ENCODE peak calls at places on chromosome 5, in four cellular contexts. T is transverse colon, D is PC-3, Y is aorta. C is an unnamed sample. For H3K4me1, the result is how much of the 10 kb centered on the place peaks cover.

GRCh38 chr5:74148321-74148720 is 492.2 kb downstream of the ENC1 start:
- DNase-seq in D (no peak), Y (no peak), T (no peak), C (no peak)

GRCh38 chr5:157444224-157444623 is 15.8 kb upstream of the NIPAL4 start:
- DNase-seq in Y (no peak), D (no peak), T (no peak), C (no peak)

GRCh38 chr5:133967715-133968056 is 739 bp downstream of the C5orf15 start:
- DNase-seq in Y (no peak), D (no peak), T (peak), C (no peak)

GRCh38 chr5:76099286-76099702 is 16.1 kb downstream of the SV2C start:
- DNase-seq in T (no peak), Y (no peak), D (no peak), C (no peak)

GRCh38 chr5:124285733-124286132 is 460.7 kb downstream of the ZNF608 start:
- DNase-seq in T (no peak), D (no peak), Y (no peak), C (no peak)

GRCh38 chr5:147017191-147017590 is 138.6 kb upstream of the PPP2R2B start:
- DNase-seq in T (no peak), Y (no peak), D (no peak), C (no peak)

GRCh38 chr5:60586307-60586901 is 113.6 kb downstream of the DEPDC1B start:
- DNase-seq in D (peak), Y (no peak), T (no peak), C (no peak)

GRCh38 chr5:150500905-150501304 is 7.0 kb upstream of the NDST1 start:
- DNase-seq in D (no peak), T (no peak), Y (no peak), C (no peak)

GRCh38 chr5:73912755-73913365 is 286.9 kb downstream of the ARHGEF28 start:
- DNase-seq in T (no peak), D (no peak), Y (no peak), C (no peak)

GRCh38 chr5:135703026-135703550 is 124.3 kb upstream of the CXCL14 start:
- DNase-seq in T (no peak), Y (no peak), D (no peak), C (no peak)

GRCh38 chr5:69271376-69271775 is 36.7 kb downstream of the CDK7 start:
- DNase-seq in D (peak), T (peak), Y (no peak), C (peak)

GRCh38 chr5:82855000-82855399 is 222.2 kb downstream of the TMEM167A start:
- DNase-seq in D (no peak), T (no peak), Y (no peak), C (no peak)
- H3K4me1 ChIP-seq in D (under half), T (under half), Y (under half), C (under half)

DNA sequence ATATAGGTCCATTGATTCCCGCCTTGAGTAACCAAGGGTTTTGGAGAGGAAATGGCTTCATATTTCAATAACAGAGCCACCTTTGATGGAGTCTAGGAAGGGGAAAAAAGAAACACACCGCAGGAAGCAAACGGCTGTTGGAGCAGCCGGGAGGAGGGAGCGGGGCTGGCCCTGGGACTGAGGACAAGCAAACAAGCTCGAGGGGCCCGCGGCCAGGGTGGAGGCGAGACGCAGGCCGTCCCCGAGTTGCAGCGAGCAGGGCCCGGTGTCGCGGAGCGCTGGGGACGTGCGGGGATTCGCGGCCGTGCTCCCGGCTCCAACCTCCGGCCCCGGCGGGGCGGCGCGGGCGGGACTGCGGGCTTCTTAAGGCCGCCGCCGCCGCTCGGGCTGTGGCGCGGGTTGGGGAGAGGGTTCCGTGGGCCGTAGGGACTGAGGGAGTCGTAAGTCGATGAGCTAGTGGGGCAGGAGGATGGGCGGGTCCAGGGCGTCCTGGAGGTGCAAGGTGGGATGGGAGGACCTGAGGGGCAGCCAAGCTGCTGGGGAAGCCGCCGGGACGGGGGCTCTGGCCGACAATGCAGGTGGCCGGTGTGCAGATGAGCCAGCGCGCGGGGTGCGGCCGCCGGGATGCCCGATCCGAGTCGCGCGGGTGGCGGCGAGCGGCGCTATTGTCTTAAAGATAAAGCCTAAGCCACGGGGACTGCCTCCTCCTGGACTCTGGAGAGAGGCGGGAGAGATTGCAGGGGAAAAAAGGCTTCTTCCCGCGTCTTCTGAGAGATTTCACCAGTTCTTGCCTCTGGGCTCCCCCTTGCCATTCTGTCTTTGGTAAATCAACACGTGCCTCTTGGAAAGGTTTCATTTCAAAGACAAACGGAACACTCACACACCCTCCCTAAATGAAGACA is 1.5 kb upstream of the HAPLN1 start:
- DNase-seq in D (peak), T (peak), Y (peak), C (peak)
- H3K4me3 ChIP-seq in D (peak), T (peak), Y (peak), C (peak)

GRCh38 chr5:174947548-174947947 is 223.2 kb downstream of the MSX2 start:
- DNase-seq in Y (no peak), D (no peak), T (no peak), C (no peak)
- H3K4me1 ChIP-seq in Y (under half), D (under half), T (under half), C (under half)

GRCh38 chr5:54761213-54761701 is 224.1 kb downstream of the ESM1 start:
- DNase-seq in Y (no peak), T (no peak), D (no peak), C (no peak)
- H3K4me3 ChIP-seq in Y (no peak), T (no peak), D (no peak), C (no peak)

GRCh38 chr5:102893942-102894341 is 138.8 kb downstream of the PAM start:
- DNase-seq in Y (no peak), D (no peak), T (no peak), C (no peak)

GRCh38 chr5:102895976-102896375 is 140.9 kb downstream of the PAM start:
- DNase-seq in T (no peak), D (no peak), Y (no peak), C (no peak)

GRCh38 chr5:102890133-102890532 is 135.0 kb downstream of the PAM start:
- DNase-seq in T (no peak), Y (no peak), D (no peak), C (no peak)

GRCh38 chr5:102891175-102891574 is 136.1 kb downstream of the PAM start:
- DNase-seq in D (no peak), Y (no peak), T (no peak), C (no peak)

GRCh38 chr5:102895223-102895622 is 140.1 kb downstream of the PAM start:
- DNase-seq in Y (no peak), D (no peak), T (no peak), C (no peak)
- H3K4me1 ChIP-seq in Y (under half), D (under half), T (under half), C (under half)

DNA sequence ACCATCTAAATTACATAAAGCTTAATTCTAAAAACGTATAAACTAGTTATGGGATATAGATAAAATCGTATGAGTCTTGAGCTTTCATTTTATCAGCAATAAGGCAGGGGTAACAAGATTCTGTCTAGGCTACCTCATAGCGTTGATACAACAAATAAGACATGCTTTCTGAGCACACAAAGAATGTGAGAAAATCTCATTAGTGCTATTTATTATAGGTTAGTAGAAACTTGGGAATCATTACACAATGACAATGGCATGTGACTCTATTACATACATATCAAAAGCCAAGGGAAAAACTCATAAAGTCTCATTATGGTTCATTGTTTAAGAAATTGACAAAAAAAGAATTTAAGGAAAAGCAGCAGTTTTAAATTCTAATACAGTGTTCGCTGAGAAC is 448.6 kb downstream of the PLK2 start:
- DNase-seq in Y (no peak), T (no peak), D (no peak), C (no peak)
- H3K4me3 ChIP-seq in Y (no peak), T (no peak), D (no peak), C (no peak)

DNA sequence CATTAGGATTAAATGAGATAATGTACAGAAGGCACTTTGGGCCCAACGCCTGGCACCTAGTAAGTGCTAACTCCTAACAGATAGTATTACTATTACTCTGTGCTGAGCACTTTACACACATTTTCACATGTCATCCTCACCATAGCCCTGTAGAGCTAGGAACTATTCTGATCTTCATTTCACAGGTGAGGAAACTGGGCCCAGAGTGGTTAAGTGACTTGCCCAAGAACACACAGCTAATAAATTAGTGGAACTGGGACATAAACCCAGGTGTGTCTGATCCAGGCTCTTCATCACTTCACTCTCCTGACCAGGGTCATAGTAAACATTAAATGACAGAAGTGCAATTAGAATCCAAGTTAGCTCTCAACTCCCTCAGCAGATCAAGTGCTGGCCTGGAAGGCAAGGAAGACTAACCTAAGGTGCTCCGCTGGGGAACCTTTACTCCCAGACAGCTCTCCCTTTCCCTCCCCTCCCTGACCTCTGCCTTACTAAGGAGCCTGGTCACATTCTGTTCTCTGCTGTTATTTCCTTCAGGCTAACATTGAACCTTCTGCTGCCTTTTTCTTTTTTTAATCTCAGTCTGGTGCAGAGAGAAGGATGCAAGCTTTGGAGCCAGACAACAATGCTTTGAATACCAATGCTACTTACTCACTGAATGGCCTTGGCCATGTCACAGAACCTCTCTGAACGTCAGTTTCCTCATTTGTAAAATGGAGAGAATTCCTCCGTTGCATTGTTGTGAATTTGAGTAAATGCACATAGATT is 4.1 kb upstream of the ADRA1B start:
- DNase-seq in T (peak), Y (no peak), D (peak), C (no peak)
- H3K4me1 ChIP-seq in T (under half), Y (under half), D (under half), C (under half)

DNA sequence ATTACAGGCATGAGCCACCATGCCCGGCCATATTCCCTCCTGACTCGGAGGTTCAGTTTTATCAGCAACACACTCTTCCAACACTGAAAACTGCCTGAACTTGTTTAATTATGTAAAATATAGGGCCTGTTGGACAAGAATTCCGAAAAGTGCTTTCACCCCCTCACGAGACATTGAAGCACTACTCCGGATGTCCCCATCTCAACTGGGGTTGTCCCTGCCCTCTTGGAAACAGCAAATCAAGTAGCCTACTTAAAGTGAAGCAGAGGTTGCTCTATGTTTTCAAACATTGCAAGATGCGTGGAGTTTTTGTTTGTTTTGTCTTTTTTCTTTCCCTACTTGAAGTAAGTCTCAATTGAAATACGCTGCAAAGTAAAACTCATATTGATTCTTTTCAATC is 7.6 kb downstream of the PTGER4 start:
- DNase-seq in D (no peak), T (no peak), Y (no peak), C (no peak)
- H3K4me3 ChIP-seq in D (no peak), T (peak), Y (no peak), C (peak)

GRCh38 chr5:173010021-173010420 is 26.4 kb downstream of the ATP6V0E1 start:
- DNase-seq in D (no peak), Y (no peak), T (no peak), C (no peak)
- H3K4me1 ChIP-seq in D (under half), Y (under half), T (under half), C (half or more)

C was measured in lower lobe of right lung.